ENCODE peak calls at places on chromosomes 2 and 18, in seven cellular contexts. T, E, N, H, Z, W and Y are unnamed samples.

GRCh38 chr2:48395658-48396057 is 134.3 kb upstream of the STON1 start:
- DNase-seq in Z (no peak), H (no peak), E (no peak), W (no peak), N (no peak), T (no peak), Y (no peak)

GRCh38 chr18:5284808-5285207 is 10.7 kb downstream of the ZBTB14 start:
- DNase-seq in E (no peak), Z (no peak), W (no peak), N (peak), T (no peak), H (no peak), Y (no peak)

GRCh38 chr2:203685081-203685621 is 21.3 kb upstream of the CD28 start:
- DNase-seq in E (no peak), T (peak), Z (peak), N (peak), H (peak), W (no peak), Y (no peak)

GRCh38 chr18:22391571-22392359 is 25.9 kb downstream of the CTAGE1 start:
- DNase-seq in Z (peak), W (no peak), E (no peak), H (peak), N (peak), T (peak), Y (no peak)

GRCh38 chr2:239286901-239287300 is 113.9 kb downstream of the HDAC4 start:
- DNase-seq in H (no peak), Z (no peak), T (no peak), W (no peak), N (no peak), E (no peak), Y (no peak)

GRCh38 chr2:240647503-240648154 is 22.3 kb downstream of the GPR35 start:
- DNase-seq in T (no peak), N (no peak), H (no peak), E (no peak), Z (no peak), W (no peak), Y (no peak)

GRCh38 chr2:1055014-1055595 is 104.5 kb downstream of the SNTG2 start:
- DNase-seq in H (peak), W (no peak), N (peak), E (no peak), Z (peak), T (peak), Y (no peak)

GRCh38 chr2:189082576-189082975 is 97.0 kb downstream of the COL5A2 start:
- DNase-seq in T (no peak), N (peak), W (no peak), H (no peak), E (no peak), Z (peak), Y (no peak)

GRCh38 chr2:38376346-38376682 is 759 bp downstream of the ATL2 start:
- DNase-seq in W (peak), H (peak), T (peak), N (peak), E (no peak), Z (peak), Y (no peak)

GRCh38 chr2:33377048-33377447 is 99.4 kb upstream of the RASGRP3 start:
- DNase-seq in E (no peak), T (no peak), N (no peak), W (no peak), H (no peak), Z (no peak), Y (no peak)

GRCh38 chr18:7645756-7646155 is 78.6 kb downstream of the PTPRM start:
- DNase-seq in T (peak), Z (no peak), H (peak), E (no peak), W (no peak), N (no peak), Y (no peak)

GRCh38 chr18:37566479-37567060 is 972 bp upstream of the CELF4 start:
- DNase-seq in T (no peak), E (no peak), N (no peak), H (no peak), W (no peak), Z (no peak), Y (no peak)

GRCh38 chr2:235055891-235056516 is 104.2 kb downstream of the SH3BP4 start:
- DNase-seq in E (peak), H (peak), W (no peak), Z (no peak), N (peak), T (peak), Y (no peak)
- TF ChIP-seq CTCF in E (peak), H (peak), W (no peak), Z (peak), N (peak), T (peak), Y (peak)

GRCh38 chr18:35176925-35177324 is 63.9 kb upstream of the ZNF397 start:
- DNase-seq in Z (no peak), E (no peak), W (no peak), H (no peak), T (no peak), N (no peak), Y (no peak)
- TF ChIP-seq CTCF in Z (no peak), E (no peak), W (no peak), H (no peak), T (no peak), N (no peak), Y (no peak)

GRCh38 chr2:86243950-86244733 is 44.9 kb downstream of the MRPL35 start:
- DNase-seq in N (no peak), E (no peak), W (no peak), Z (no peak), H (no peak), T (no peak), Y (no peak)
- TF ChIP-seq CTCF in N (no peak), E (no peak), W (no peak), Z (no peak), H (no peak), T (no peak), Y (peak)

GRCh38 chr2:191846787-191847620 is at the start of gene CAVIN2:
- DNase-seq in T (peak), Z (peak), N (peak), W (no peak), E (no peak), H (peak), Y (no peak)
- TF ChIP-seq CTCF in T (no peak), Z (no peak), N (peak), W (no peak), E (no peak), H (peak), Y (no peak)

DNA sequence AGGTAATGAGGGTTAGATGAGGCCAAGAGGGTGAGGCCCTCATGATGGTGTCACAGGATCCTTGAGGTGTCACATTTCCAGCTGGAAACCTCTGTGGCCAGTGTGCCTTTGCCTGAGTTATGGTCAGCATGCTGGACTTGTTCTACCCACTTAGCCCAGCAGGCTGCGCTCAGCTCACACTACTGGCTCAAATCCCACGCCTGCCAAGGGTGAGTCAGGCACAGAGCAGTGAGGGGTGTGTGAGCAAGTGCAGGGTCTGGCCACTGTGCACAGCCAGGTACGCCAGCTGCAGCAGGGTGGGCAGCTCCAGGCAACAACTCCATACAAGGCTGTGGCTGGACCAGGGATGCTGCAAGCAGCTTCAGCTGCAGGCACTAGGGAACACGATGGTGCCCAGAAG is 616.6 kb upstream of the FSHR start:
- DNase-seq in W (no peak), E (peak), T (peak), Z (no peak), N (no peak), H (peak), Y (peak)
- TF ChIP-seq CTCF in W (no peak), E (peak), T (peak), Z (no peak), N (no peak), H (peak), Y (peak)

DNA sequence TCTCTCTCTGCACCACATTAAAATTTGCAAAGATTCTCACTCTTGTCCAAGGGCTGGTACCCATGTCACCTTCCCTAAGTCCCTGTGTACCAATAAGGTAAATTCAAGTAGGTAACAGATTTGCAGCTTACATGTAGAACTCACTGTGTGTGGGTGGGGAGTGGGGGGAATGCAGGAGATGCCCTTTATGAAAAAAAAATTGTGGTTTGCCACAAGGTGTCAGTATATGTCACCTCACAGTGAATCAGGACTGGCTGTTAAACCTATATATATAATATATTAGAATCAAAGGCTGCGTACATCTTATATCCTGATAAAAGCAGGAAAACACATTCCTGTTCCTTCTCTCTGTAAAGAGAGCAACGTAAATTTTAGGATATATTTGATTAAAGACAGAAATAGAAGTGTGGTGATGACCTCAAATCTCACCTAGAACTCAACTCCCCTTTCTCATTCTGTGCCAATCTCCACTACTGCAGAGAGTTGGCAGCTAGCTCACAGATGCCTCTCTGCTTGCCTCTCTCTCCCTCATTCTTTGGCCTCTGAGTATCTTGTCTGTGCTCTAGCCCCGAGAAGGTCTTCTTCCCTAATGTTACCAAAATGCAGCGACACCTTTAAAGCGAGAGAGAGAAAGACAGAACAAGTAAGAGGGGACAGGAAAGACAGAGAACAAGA is 529 bp downstream of the XDH start:
- DNase-seq in Z (no peak), W (no peak), E (no peak), H (no peak), T (peak), N (no peak), Y (no peak)
- TF ChIP-seq CTCF in Z (peak), W (no peak), E (no peak), H (peak), T (peak), N (no peak), Y (peak)

GRCh38 chr2:219500135-219500534 is 1.4 kb downstream of the GMPPA start:
- DNase-seq in H (no peak), E (no peak), Z (peak), T (peak), N (peak), W (no peak), Y (no peak)
- TF ChIP-seq CTCF in H (peak), E (peak), Z (peak), T (peak), N (no peak), W (no peak), Y (peak)